ENCODE peak calls at places on chromosomes 5 and 9, in nine cellular contexts. One of them, this sample, is unnamed.

GRCh38 chr9:97474373-97474925 is 27.0 kb upstream of the TMOD1 start:
- DNase-seq in kidney: no peak
- DNase-seq in NCI-H345: no peak
- DNase-seq in AG08395: no peak
- DNase-seq in activated T-cell treated with anti-CD3 and anti-CD28 coated beads for 1 hour: no peak
- DNase-seq in right cardiac atrium: no peak
- DNase-seq in T-helper 1 cell: no peak
- DNase-seq in left cardiac atrium: no peak
- DNase-seq in neural crest cell: no peak
- DNase-seq in this sample: no peak

GRCh38 chr9:38015267-38015666 is 53.8 kb downstream of the SHB start:
- DNase-seq in AG08395: no peak
- DNase-seq in T-helper 1 cell: no peak
- DNase-seq in activated T-cell treated with anti-CD3 and anti-CD28 coated beads for 1 hour: no peak
- DNase-seq in NCI-H345: no peak
- DNase-seq in left cardiac atrium: no peak
- DNase-seq in kidney: no peak
- DNase-seq in right cardiac atrium: no peak
- DNase-seq in neural crest cell: no peak
- DNase-seq in this sample: no peak

GRCh38 chr5:14267166-14267838 is 124.2 kb downstream of the TRIO start:
- DNase-seq in kidney: no peak
- DNase-seq in left cardiac atrium: no peak
- DNase-seq in T-helper 1 cell: no peak
- DNase-seq in NCI-H345: no peak
- DNase-seq in activated T-cell treated with anti-CD3 and anti-CD28 coated beads for 1 hour: no peak
- DNase-seq in right cardiac atrium: no peak
- DNase-seq in neural crest cell: no peak
- DNase-seq in AG08395: no peak
- DNase-seq in this sample: no peak

GRCh38 chr9:14056235-14056930 is 257.6 kb downstream of the NFIB start:
- DNase-seq in neural crest cell: no peak
- DNase-seq in left cardiac atrium: no peak
- DNase-seq in NCI-H345: no peak
- DNase-seq in activated T-cell treated with anti-CD3 and anti-CD28 coated beads for 1 hour: no peak
- DNase-seq in T-helper 1 cell: no peak
- DNase-seq in AG08395: no peak
- DNase-seq in right cardiac atrium: no peak
- DNase-seq in kidney: no peak
- DNase-seq in this sample: peak

GRCh38 chr5:14365831-14366435 is 215.7 kb upstream of the OTULINL start:
- DNase-seq in AG08395: no peak
- DNase-seq in NCI-H345: no peak
- DNase-seq in neural crest cell: no peak
- DNase-seq in T-helper 1 cell: no peak
- DNase-seq in left cardiac atrium: no peak
- DNase-seq in activated T-cell treated with anti-CD3 and anti-CD28 coated beads for 1 hour: no peak
- DNase-seq in kidney: no peak
- DNase-seq in right cardiac atrium: no peak
- DNase-seq in this sample: no peak

GRCh38 chr5:96113170-96113939 is 151.7 kb upstream of the ELL2 start:
- DNase-seq in left cardiac atrium: no peak
- DNase-seq in kidney: no peak
- DNase-seq in T-helper 1 cell: no peak
- DNase-seq in AG08395: no peak
- DNase-seq in right cardiac atrium: peak
- DNase-seq in NCI-H345: no peak
- DNase-seq in activated T-cell treated with anti-CD3 and anti-CD28 coated beads for 1 hour: no peak
- DNase-seq in neural crest cell: no peak
- DNase-seq in this sample: no peak

GRCh38 chr5:171571663-171572062 is 152.2 kb downstream of the FGF18 start:
- DNase-seq in T-helper 1 cell: no peak
- DNase-seq in right cardiac atrium: no peak
- DNase-seq in AG08395: no peak
- DNase-seq in left cardiac atrium: no peak
- DNase-seq in activated T-cell treated with anti-CD3 and anti-CD28 coated beads for 1 hour: no peak
- DNase-seq in neural crest cell: no peak
- DNase-seq in kidney: no peak
- DNase-seq in NCI-H345: no peak
- DNase-seq in this sample: no peak

GRCh38 chr9:81578606-81579005 is 110.7 kb downstream of the TLE1 start:
- DNase-seq in neural crest cell: no peak
- DNase-seq in NCI-H345: no peak
- DNase-seq in right cardiac atrium: no peak
- DNase-seq in T-helper 1 cell: no peak
- DNase-seq in activated T-cell treated with anti-CD3 and anti-CD28 coated beads for 1 hour: no peak
- DNase-seq in left cardiac atrium: no peak
- DNase-seq in AG08395: peak
- DNase-seq in kidney: no peak
- DNase-seq in this sample: no peak

GRCh38 chr5:78797945-78798731 is 149.6 kb upstream of the LHFPL2 start:
- DNase-seq in neural crest cell: no peak
- DNase-seq in kidney: no peak
- DNase-seq in activated T-cell treated with anti-CD3 and anti-CD28 coated beads for 1 hour: no peak
- DNase-seq in NCI-H345: no peak
- DNase-seq in right cardiac atrium: no peak
- DNase-seq in left cardiac atrium: no peak
- DNase-seq in T-helper 1 cell: no peak
- DNase-seq in AG08395: peak
- DNase-seq in this sample: peak

GRCh38 chr5:131462479-131462878 is 172.6 kb downstream of the RAPGEF6 start:
- DNase-seq in neural crest cell: no peak
- DNase-seq in activated T-cell treated with anti-CD3 and anti-CD28 coated beads for 1 hour: no peak
- DNase-seq in AG08395: no peak
- DNase-seq in kidney: no peak
- DNase-seq in left cardiac atrium: no peak
- DNase-seq in T-helper 1 cell: no peak
- DNase-seq in right cardiac atrium: no peak
- DNase-seq in NCI-H345: no peak
- DNase-seq in this sample: no peak

GRCh38 chr5:33726422-33727165 is 165.2 kb downstream of the ADAMTS12 start:
- DNase-seq in activated T-cell treated with anti-CD3 and anti-CD28 coated beads for 1 hour: no peak
- DNase-seq in right cardiac atrium: peak
- DNase-seq in kidney: no peak
- DNase-seq in AG08395: peak
- DNase-seq in NCI-H345: no peak
- DNase-seq in left cardiac atrium: no peak
- DNase-seq in T-helper 1 cell: no peak
- DNase-seq in neural crest cell: no peak
- DNase-seq in this sample: no peak

GRCh38 chr5:74288448-74289109 is 351.9 kb downstream of the ENC1 start:
- DNase-seq in kidney: no peak
- DNase-seq in NCI-H345: no peak
- DNase-seq in T-helper 1 cell: no peak
- DNase-seq in neural crest cell: no peak
- DNase-seq in activated T-cell treated with anti-CD3 and anti-CD28 coated beads for 1 hour: no peak
- DNase-seq in left cardiac atrium: no peak
- DNase-seq in right cardiac atrium: peak
- DNase-seq in AG08395: no peak
- DNase-seq in this sample: no peak